ENCODE peak calls at places on chromosomes 7 and 10, in six cellular contexts. One of them, this sample, is unnamed.
A peak's percentile ranks its signal among the peaks of the same experiment; 100 is the strongest.

GRCh38 chr10:12088919-12089318 is 20.2 kb downstream of the DHTKD1 start:
- DNase-seq in GM10248: no peak
- DNase-seq in NB4: no peak
- DNase-seq in progenitor cell of endocrine pancreas: no peak
- DNase-seq in right lobe of liver: no peak
- DNase-seq in NCI-H345: no peak
- DNase-seq in this sample: no peak

GRCh38 chr7:127900116-127900515 is 131.1 kb downstream of the LRRC4 start:
- DNase-seq in GM10248: no peak
- DNase-seq in NB4: no peak
- DNase-seq in progenitor cell of endocrine pancreas: no peak
- DNase-seq in right lobe of liver: no peak
- DNase-seq in NCI-H345: no peak
- DNase-seq in this sample: no peak

GRCh38 chr7:123244768-123245167 is 45.0 kb upstream of the SLC13A1 start:
- DNase-seq in GM10248: no peak
- DNase-seq in NB4: no peak
- DNase-seq in progenitor cell of endocrine pancreas: no peak
- DNase-seq in right lobe of liver: no peak
- DNase-seq in NCI-H345: no peak
- DNase-seq in this sample: no peak

GRCh38 chr10:62584726-62585125 is 210.6 kb downstream of the ZNF365 start:
- DNase-seq in GM10248: no peak
- DNase-seq in NB4: no peak
- DNase-seq in progenitor cell of endocrine pancreas: no peak
- DNase-seq in right lobe of liver: no peak
- DNase-seq in NCI-H345: no peak
- DNase-seq in this sample: no peak

GRCh38 chr7:26555971-26556830 is 264.5 kb downstream of the SNX10 start:
- DNase-seq in GM10248: no peak
- DNase-seq in NB4: no peak
- DNase-seq in progenitor cell of endocrine pancreas: no peak
- DNase-seq in right lobe of liver: no peak
- DNase-seq in NCI-H345: peak; percentile 38
- DNase-seq in this sample: no peak

GRCh38 chr10:97914171-97914836 is 64.7 kb downstream of the GOLGA7B start:
- DNase-seq in GM10248: no peak
- DNase-seq in NB4: no peak
- DNase-seq in progenitor cell of endocrine pancreas: no peak
- DNase-seq in right lobe of liver: no peak
- DNase-seq in NCI-H345: no peak
- DNase-seq in this sample: no peak

GRCh38 chr10:6062101-6062771 is at the start of gene IL2RA:
- DNase-seq in GM10248: no peak
- DNase-seq in NB4: no peak
- DNase-seq in progenitor cell of endocrine pancreas: no peak
- DNase-seq in right lobe of liver: no peak
- DNase-seq in NCI-H345: no peak
- DNase-seq in this sample: no peak

GRCh38 chr10:75083972-75084833 is 27.3 kb upstream of the SAMD8 start:
- DNase-seq in GM10248: no peak
- DNase-seq in NB4: no peak
- DNase-seq in progenitor cell of endocrine pancreas: no peak
- DNase-seq in right lobe of liver: no peak
- DNase-seq in NCI-H345: no peak
- DNase-seq in this sample: no peak

GRCh38 chr7:22943997-22944396 is 69.9 kb downstream of the HYCC1 start:
- DNase-seq in GM10248: no peak
- DNase-seq in NB4: peak; percentile 11
- DNase-seq in progenitor cell of endocrine pancreas: no peak
- DNase-seq in right lobe of liver: no peak
- DNase-seq in NCI-H345: no peak
- DNase-seq in this sample: no peak

GRCh38 chr10:78516741-78517140 is 483.1 kb downstream of the RPS24 start:
- DNase-seq in GM10248: no peak
- DNase-seq in NB4: no peak
- DNase-seq in progenitor cell of endocrine pancreas: no peak
- DNase-seq in right lobe of liver: no peak
- DNase-seq in NCI-H345: no peak
- DNase-seq in this sample: no peak

GRCh38 chr7:142813262-142813661 is 41.6 kb upstream of the EPHB6 start:
- DNase-seq in GM10248: no peak
- DNase-seq in NB4: no peak
- DNase-seq in progenitor cell of endocrine pancreas: no peak
- DNase-seq in right lobe of liver: no peak
- DNase-seq in NCI-H345: peak; percentile 18
- DNase-seq in this sample: no peak

GRCh38 chr10:17059197-17059688 is 70.4 kb downstream of the CUBN start:
- DNase-seq in GM10248: no peak
- DNase-seq in NB4: no peak
- DNase-seq in progenitor cell of endocrine pancreas: no peak
- DNase-seq in right lobe of liver: no peak
- DNase-seq in NCI-H345: no peak
- DNase-seq in this sample: no peak

GRCh38 chr7:66837007-66837406 is 84.0 kb upstream of the TMEM248 start:
- DNase-seq in GM10248: no peak
- DNase-seq in NB4: peak; percentile 86
- DNase-seq in progenitor cell of endocrine pancreas: no peak
- DNase-seq in right lobe of liver: no peak
- DNase-seq in NCI-H345: no peak
- DNase-seq in this sample: no peak

GRCh38 chr7:131038153-131038552 is 289.5 kb upstream of the MKLN1 start:
- DNase-seq in GM10248: no peak
- DNase-seq in NB4: no peak
- DNase-seq in progenitor cell of endocrine pancreas: no peak
- DNase-seq in right lobe of liver: no peak
- DNase-seq in NCI-H345: no peak
- DNase-seq in this sample: no peak

GRCh38 chr7:21260939-21261338 is 166.9 kb upstream of the SP4 start:
- DNase-seq in GM10248: no peak
- DNase-seq in NB4: no peak
- DNase-seq in progenitor cell of endocrine pancreas: no peak
- DNase-seq in right lobe of liver: no peak
- DNase-seq in NCI-H345: no peak
- DNase-seq in this sample: no peak

GRCh38 chr7:47180268-47180826 is 401.6 kb downstream of the TNS3 start:
- DNase-seq in GM10248: peak; percentile 45
- DNase-seq in NB4: peak; percentile 75
- DNase-seq in progenitor cell of endocrine pancreas: peak; percentile 53
- DNase-seq in right lobe of liver: no peak
- DNase-seq in NCI-H345: peak; percentile 43
- DNase-seq in this sample: peak; percentile 66

GRCh38 chr10:33743429-33743857 is 409.0 kb upstream of the NRP1 start:
- DNase-seq in GM10248: no peak
- DNase-seq in NB4: no peak
- DNase-seq in progenitor cell of endocrine pancreas: no peak
- DNase-seq in right lobe of liver: no peak
- DNase-seq in NCI-H345: no peak
- DNase-seq in this sample: no peak

GRCh38 chr7:133121175-133121844 is 39.4 kb upstream of the CHCHD3 start:
- DNase-seq in GM10248: no peak
- DNase-seq in NB4: no peak
- DNase-seq in progenitor cell of endocrine pancreas: no peak
- DNase-seq in right lobe of liver: no peak
- DNase-seq in NCI-H345: no peak
- DNase-seq in this sample: no peak

GRCh38 chr7:106284516-106285050 is at the start of gene NAMPT:
- DNase-seq in GM10248: peak; percentile 38
- DNase-seq in NB4: peak; percentile 63
- DNase-seq in progenitor cell of endocrine pancreas: peak; percentile 58
- DNase-seq in right lobe of liver: peak; percentile 71
- DNase-seq in NCI-H345: peak; percentile 67
- DNase-seq in this sample: peak; percentile 16

GRCh38 chr10:3287566-3288445 is 115.2 kb upstream of the PITRM1 start:
- DNase-seq in GM10248: no peak
- DNase-seq in NB4: no peak
- DNase-seq in progenitor cell of endocrine pancreas: no peak
- DNase-seq in right lobe of liver: no peak
- DNase-seq in NCI-H345: peak; percentile 79
- DNase-seq in this sample: no peak

GRCh38 chr7:40584667-40585433 is 450.0 kb downstream of the SUGCT start:
- DNase-seq in GM10248: no peak
- DNase-seq in NB4: peak; percentile 64
- DNase-seq in progenitor cell of endocrine pancreas: no peak
- DNase-seq in right lobe of liver: no peak
- DNase-seq in NCI-H345: no peak
- DNase-seq in this sample: no peak

GRCh38 chr10:70838270-70838669 is 22.5 kb downstream of the SGPL1 start:
- DNase-seq in GM10248: no peak
- DNase-seq in NB4: no peak
- DNase-seq in progenitor cell of endocrine pancreas: no peak
- DNase-seq in right lobe of liver: no peak
- DNase-seq in NCI-H345: no peak
- DNase-seq in this sample: no peak

GRCh38 chr10:131094406-131095108 is 217.0 kb downstream of the TCERG1L start:
- DNase-seq in GM10248: no peak
- DNase-seq in NB4: no peak
- DNase-seq in progenitor cell of endocrine pancreas: no peak
- DNase-seq in right lobe of liver: no peak
- DNase-seq in NCI-H345: peak; percentile 42
- DNase-seq in this sample: no peak

GRCh38 chr7:13933106-13933505 is 56.4 kb downstream of the ETV1 start:
- DNase-seq in GM10248: no peak
- DNase-seq in NB4: no peak
- DNase-seq in progenitor cell of endocrine pancreas: no peak
- DNase-seq in right lobe of liver: no peak
- DNase-seq in NCI-H345: no peak
- DNase-seq in this sample: no peak

GRCh38 chr10:70750156-70750703 is 34.9 kb downstream of the TBATA start:
- DNase-seq in GM10248: no peak
- DNase-seq in NB4: no peak
- DNase-seq in progenitor cell of endocrine pancreas: no peak
- DNase-seq in right lobe of liver: no peak
- DNase-seq in NCI-H345: no peak
- DNase-seq in this sample: no peak

GRCh38 chr7:15686957-15687644 is 618 bp upstream of the MEOX2 start:
- DNase-seq in GM10248: peak; percentile 6
- DNase-seq in NB4: no peak
- DNase-seq in progenitor cell of endocrine pancreas: no peak
- DNase-seq in right lobe of liver: no peak
- DNase-seq in NCI-H345: no peak
- DNase-seq in this sample: no peak

GRCh38 chr10:58399410-58399809 is 14.2 kb downstream of the TFAM start:
- DNase-seq in GM10248: no peak
- DNase-seq in NB4: no peak
- DNase-seq in progenitor cell of endocrine pancreas: no peak
- DNase-seq in right lobe of liver: no peak
- DNase-seq in NCI-H345: no peak
- DNase-seq in this sample: no peak

GRCh38 chr10:129896231-129897150 is 67.6 kb downstream of the EBF3 start:
- DNase-seq in GM10248: no peak
- DNase-seq in NB4: no peak
- DNase-seq in progenitor cell of endocrine pancreas: no peak
- DNase-seq in right lobe of liver: no peak
- DNase-seq in NCI-H345: no peak
- DNase-seq in this sample: no peak

GRCh38 chr10:131728829-131729228 is 172.0 kb upstream of the PPP2R2D start:
- DNase-seq in GM10248: no peak
- DNase-seq in NB4: no peak
- DNase-seq in progenitor cell of endocrine pancreas: no peak
- DNase-seq in right lobe of liver: no peak
- DNase-seq in NCI-H345: no peak
- DNase-seq in this sample: no peak

GRCh38 chr10:107653832-107654287 is 489.4 kb upstream of the SORCS1 start:
- DNase-seq in GM10248: peak; percentile 31
- DNase-seq in NB4: peak; percentile 61
- DNase-seq in progenitor cell of endocrine pancreas: no peak
- DNase-seq in right lobe of liver: no peak
- DNase-seq in NCI-H345: no peak
- DNase-seq in this sample: peak; percentile 3

GRCh38 chr7:47088329-47089067 is 493.4 kb downstream of the TNS3 start:
- DNase-seq in GM10248: peak; percentile 58
- DNase-seq in NB4: peak; percentile 69
- DNase-seq in progenitor cell of endocrine pancreas: peak; percentile 49
- DNase-seq in right lobe of liver: peak; percentile 42
- DNase-seq in NCI-H345: peak; percentile 35
- DNase-seq in this sample: peak; percentile 49

GRCh38 chr7:27130540-27131389 is at the start of gene HOXA4:
- DNase-seq in GM10248: peak; percentile 71
- DNase-seq in NB4: peak; percentile 95
- DNase-seq in progenitor cell of endocrine pancreas: peak; percentile 91
- DNase-seq in right lobe of liver: peak; percentile 88
- DNase-seq in NCI-H345: peak; percentile 78
- DNase-seq in this sample: no peak

GRCh38 chr7:157723205-157723604 is 386.4 kb downstream of the DNAJB6 start:
- DNase-seq in GM10248: no peak
- DNase-seq in NB4: no peak
- DNase-seq in progenitor cell of endocrine pancreas: no peak
- DNase-seq in right lobe of liver: no peak
- DNase-seq in NCI-H345: no peak
- DNase-seq in this sample: no peak

GRCh38 chr10:10209152-10209551 is 808.5 kb upstream of the CELF2 start:
- DNase-seq in GM10248: no peak
- DNase-seq in NB4: peak; percentile 1
- DNase-seq in progenitor cell of endocrine pancreas: no peak
- DNase-seq in right lobe of liver: no peak
- DNase-seq in NCI-H345: no peak
- DNase-seq in this sample: no peak

GRCh38 chr7:158492372-158492771 is 95.3 kb downstream of the PTPRN2 start:
- DNase-seq in GM10248: no peak
- DNase-seq in NB4: no peak
- DNase-seq in progenitor cell of endocrine pancreas: no peak
- DNase-seq in right lobe of liver: no peak
- DNase-seq in NCI-H345: no peak
- DNase-seq in this sample: no peak

GRCh38 chr7:81584667-81585066 is 185.2 kb downstream of the HGF start:
- DNase-seq in GM10248: no peak
- DNase-seq in NB4: no peak
- DNase-seq in progenitor cell of endocrine pancreas: no peak
- DNase-seq in right lobe of liver: no peak
- DNase-seq in NCI-H345: no peak
- DNase-seq in this sample: no peak

GRCh38 chr7:613442-614140 is 93.9 kb upstream of the PDGFA start:
- DNase-seq in GM10248: no peak
- DNase-seq in NB4: no peak
- DNase-seq in progenitor cell of endocrine pancreas: no peak
- DNase-seq in right lobe of liver: no peak
- DNase-seq in NCI-H345: no peak
- DNase-seq in this sample: no peak

This sample was measured in head of caudate nucleus.